ENCODE peak calls at places on chromosomes 12 and 14, in five cellular contexts. V, G, I, A and J are unnamed samples.

GRCh38 chr12:48750769-48751356 is 34.4 kb upstream of the CCNT1 start:
- DNase-seq in V (no peak), G (no peak), A (no peak), I (no peak), J (no peak)

GRCh38 chr12:70604662-70605061 is 32.6 kb downstream of the PTPRB start:
- DNase-seq in A (no peak), I (no peak), G (no peak), V (no peak), J (no peak)

GRCh38 chr12:17992002-17992656 is 97.9 kb downstream of the RERGL start:
- DNase-seq in A (no peak), I (peak; percentile 21), G (no peak), V (no peak), J (no peak)

GRCh38 chr12:131540138-131540623 is 170.7 kb upstream of the SFSWAP start:
- DNase-seq in A (no peak), G (no peak), I (no peak), V (no peak), J (no peak)

GRCh38 chr12:3252416-3252815 is 175.2 kb downstream of the TSPAN9 start:
- DNase-seq in G (peak; percentile 93), A (peak; percentile 98), V (peak; percentile 81), I (peak; percentile 45), J (peak; percentile 93)

GRCh38 chr12:1913377-1914115 is 4.9 kb downstream of the CACNA2D4 start:
- DNase-seq in A (no peak), V (no peak), I (no peak), G (peak; percentile 4), J (peak; percentile 70)

GRCh38 chr12:44774815-44775411 is 101.2 kb downstream of the NELL2 start:
- DNase-seq in I (peak; percentile 16), V (no peak), G (no peak), A (no peak), J (no peak)

GRCh38 chr12:4046150-4046845 is 173.1 kb upstream of the PARP11 start:
- DNase-seq in A (no peak), I (no peak), G (no peak), V (no peak), J (no peak)

GRCh38 chr12:10641735-10642500 is 28.5 kb upstream of the MAGOHB start:
- DNase-seq in A (no peak), G (no peak), I (no peak), V (no peak), J (no peak)

GRCh38 chr14:32492482-32492881 is 163.4 kb downstream of the AKAP6 start:
- DNase-seq in G (no peak), I (no peak), A (no peak), V (no peak), J (no peak)

GRCh38 chr12:85007836-85008235 is 28.2 kb downstream of the TSPAN19 start:
- DNase-seq in V (no peak), I (no peak), G (no peak), A (no peak), J (no peak)

GRCh38 chr12:105820407-105821140 is 318.2 kb downstream of the NUAK1 start:
- DNase-seq in A (peak; percentile 75), G (peak; percentile 37), V (peak; percentile 78), I (peak; percentile 75), J (no peak)

GRCh38 chr12:13124661-13125505 is 21.4 kb upstream of the GSG1 start:
- DNase-seq in V (no peak), G (no peak), A (no peak), I (no peak), J (no peak)

GRCh38 chr12:20368653-20369163 is 371 bp downstream of the PDE3A start:
- DNase-seq in G (peak; percentile 40), V (no peak), I (peak; percentile 8), A (peak; percentile 78), J (no peak)

GRCh38 chr12:123799227-123799626 is 37.1 kb downstream of the DNAH10 start:
- DNase-seq in A (no peak), V (no peak), I (no peak), G (no peak), J (no peak)

GRCh38 chr14:103314496-103315277 is 19.4 kb upstream of the EIF5 start:
- DNase-seq in V (no peak), I (peak; percentile 50), A (no peak), G (no peak), J (no peak)

GRCh38 chr12:121916719-121917118 is 1.7 kb upstream of the CFAP251 start:
- DNase-seq in A (no peak), G (peak; percentile 41), I (no peak), V (no peak), J (no peak)

GRCh38 chr12:81758421-81759214 is 532 bp downstream of the PPFIA2 start:
- DNase-seq in I (no peak), G (peak; percentile 34), A (peak; percentile 62), V (no peak), J (no peak)

GRCh38 chr14:23118506-23119361 is at the start of gene CEBPE:
- DNase-seq in A (peak; percentile 64), V (no peak), G (no peak), I (no peak), J (no peak)

GRCh38 chr12:52514471-52515318 is 5.5 kb downstream of the KRT5 start:
- DNase-seq in A (no peak), G (no peak), I (no peak), V (peak; percentile 17), J (peak; percentile 85)

GRCh38 chr14:84482256-84483071 is 1047.5 kb upstream of the FLRT2 start:
- DNase-seq in I (no peak), G (no peak), V (no peak), A (no peak), J (no peak)

GRCh38 chr14:53113992-53114391 is 39.1 kb downstream of the DDHD1 start:
- DNase-seq in G (no peak), V (no peak), I (no peak), A (no peak), J (no peak)

GRCh38 chr12:53999596-54000104 is 311 bp upstream of the HOXC9 start:
- DNase-seq in G (peak; percentile 70), I (peak; percentile 75), A (no peak), V (peak; percentile 79), J (no peak)

GRCh38 chr12:96502477-96502876 is 13.1 kb downstream of the CFAP54 start:
- DNase-seq in V (no peak), I (no peak), G (no peak), A (no peak), J (no peak)

DNA sequence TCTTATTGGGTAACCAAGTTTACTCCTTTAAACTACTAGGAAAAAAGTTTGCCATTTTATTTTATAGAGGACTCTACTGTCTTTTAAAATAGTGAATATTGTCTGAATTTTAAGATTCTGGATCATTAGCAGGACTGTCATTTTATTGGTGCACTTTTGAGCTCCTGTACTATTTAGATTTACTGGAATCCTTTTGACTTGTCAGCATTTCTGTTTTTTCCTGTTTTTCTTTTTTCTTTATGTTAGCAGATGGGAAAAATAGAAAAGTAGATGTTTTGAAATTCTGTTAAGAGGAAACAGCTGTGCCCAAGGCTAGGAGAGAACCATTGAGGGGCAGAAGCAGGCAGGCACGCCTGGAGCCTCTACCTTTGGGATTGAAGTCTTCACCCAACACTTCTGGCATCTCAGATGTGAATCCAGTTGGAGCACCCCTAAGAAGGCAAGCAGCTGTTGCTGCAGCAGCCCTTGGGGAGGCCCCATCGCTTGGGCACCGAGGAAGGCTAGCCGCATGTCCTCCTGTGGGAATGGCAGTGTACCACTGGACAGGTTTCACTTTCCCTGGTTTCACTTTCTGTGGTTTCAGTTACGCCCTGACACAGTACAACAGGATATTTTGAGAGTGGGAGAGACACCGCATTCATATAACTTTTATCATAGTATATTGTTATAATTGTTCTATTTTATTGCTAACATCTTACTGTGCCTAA is 11.5 kb downstream of the RIMKLB start:
- DNase-seq in G (no peak), A (no peak), I (peak; percentile 44), V (no peak), J (no peak)
- TF ChIP-seq POLR2A in G (no peak), A (no peak), I (peak; percentile 36), V (no peak), J (no peak)

DNA sequence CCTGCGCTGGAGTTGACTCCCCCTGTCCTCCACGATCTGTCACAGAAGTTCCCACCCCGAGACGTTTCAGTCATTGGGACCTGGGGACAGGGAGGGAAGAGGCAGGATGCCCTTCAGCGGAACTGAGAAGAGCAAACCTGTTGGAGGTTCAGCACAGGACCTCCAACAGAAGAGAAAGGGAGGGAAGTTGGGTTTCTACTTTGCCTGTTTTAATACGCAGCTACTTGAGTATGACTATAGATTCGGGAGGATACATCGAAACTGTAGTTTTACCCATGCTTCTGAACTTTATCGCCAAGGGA is 2.3 kb upstream of the DUSP6 start:
- DNase-seq in G (no peak), V (no peak), I (no peak), A (no peak), J (no peak)
- TF ChIP-seq POLR2A in G (no peak), V (no peak), I (no peak), A (no peak), J (no peak)

GRCh38 chr12:120317258-120318105 is 10.1 kb downstream of the PLA2G1B start:
- DNase-seq in I (peak; percentile 100), V (peak; percentile 100), G (peak; percentile 99), A (peak; percentile 100), J (peak; percentile 100)

GRCh38 chr12:120323772-120324171 is 3.8 kb downstream of the PLA2G1B start:
- DNase-seq in G (no peak), I (no peak), A (no peak), V (no peak), J (no peak)

GRCh38 chr12:120316798-120317257 is 10.8 kb downstream of the PLA2G1B start:
- DNase-seq in V (no peak), I (peak; percentile 52), G (no peak), A (no peak), J (no peak)

GRCh38 chr12:120324841-120325417 is 2.6 kb downstream of the PLA2G1B start:
- DNase-seq in G (no peak), I (no peak), A (no peak), V (no peak), J (no peak)

DNA sequence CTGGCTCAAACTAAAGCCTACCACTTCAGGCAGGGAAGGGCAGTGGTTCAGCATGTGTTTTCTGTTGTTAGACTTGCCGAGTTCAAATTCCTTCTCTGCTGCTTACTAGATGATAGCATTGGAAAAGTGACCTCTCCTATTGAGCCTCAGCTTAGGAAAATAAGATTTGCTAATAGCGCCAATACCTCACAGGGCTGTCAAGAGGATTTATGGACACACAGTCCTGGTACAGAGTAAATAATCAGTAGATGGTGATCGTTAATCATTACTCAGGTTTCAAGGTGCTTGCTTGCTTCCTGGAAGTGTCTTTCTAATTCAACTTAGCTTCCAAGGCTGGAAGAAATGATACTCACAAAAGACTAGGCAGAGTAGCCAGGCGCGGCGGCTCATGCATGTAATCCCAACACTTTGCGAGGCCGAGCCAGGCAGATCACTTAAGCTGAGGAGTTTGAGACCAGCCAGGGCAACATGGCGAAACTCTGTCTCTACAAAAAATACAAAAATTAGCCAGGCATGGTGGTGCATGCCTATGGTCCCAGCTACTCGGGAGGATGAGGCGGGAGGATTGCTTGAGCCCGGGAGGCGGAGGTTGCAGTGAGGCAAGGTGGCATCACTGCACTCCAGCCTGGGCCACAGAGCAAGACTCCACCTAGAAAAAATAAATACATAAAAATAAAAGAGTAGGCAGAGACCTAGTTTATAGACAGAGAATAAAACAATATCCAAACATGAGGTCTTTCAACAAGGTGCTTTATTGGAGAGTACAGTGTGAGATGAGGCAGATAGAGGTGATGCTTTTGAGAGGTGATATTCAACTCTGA is 6.0 kb downstream of the PLA2G1B start:
- DNase-seq in I (no peak), V (no peak), G (no peak), A (no peak), J (no peak)
- TF ChIP-seq POLR2A in I (no peak), V (no peak), G (no peak), A (no peak), J (no peak)

DNA sequence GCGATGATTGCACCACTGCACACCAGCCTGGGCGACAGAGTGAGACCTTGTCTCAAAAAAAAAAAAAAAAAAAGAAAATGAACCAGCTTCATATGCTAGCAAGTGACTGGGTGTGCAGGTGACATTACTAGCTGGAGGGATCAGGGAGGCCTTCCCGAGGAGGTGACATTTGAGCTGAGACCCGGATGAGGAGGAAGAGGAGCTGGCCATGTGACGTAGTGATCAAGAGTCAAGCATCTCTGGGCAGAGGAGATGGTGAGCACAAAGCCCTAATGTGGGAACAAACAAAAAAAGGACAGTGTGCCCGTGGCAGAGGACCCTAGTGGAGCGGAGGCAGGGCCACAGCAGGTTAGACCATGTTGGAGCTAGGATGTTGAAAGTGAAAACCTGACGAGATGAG is 3.5 kb upstream of the PTPN6 start:
- DNase-seq in A (no peak), I (no peak), G (no peak), V (no peak), J (no peak)
- TF ChIP-seq POLR2A in A (no peak), I (no peak), G (no peak), V (no peak), J (no peak)